ENCODE peak calls at places on chromosomes 16 and 17, in ten cellular contexts. U, H, F, W, E, G, Y, S, D and P are unnamed samples.

GRCh38 chr16:19085679-19086200 is 18.3 kb downstream of the COQ7 start:
- DNase-seq in Y (no peak), F (peak), E (no peak), U (no peak), G (peak), H (no peak), D (peak), W (no peak), S (peak), P (peak)

GRCh38 chr16:4139968-4140367 is 23.7 kb upstream of the ADCY9 start:
- DNase-seq in E (no peak), H (no peak), S (no peak), G (no peak), U (no peak), D (no peak), F (no peak), W (no peak), Y (no peak), P (no peak)

GRCh38 chr16:11670171-11671131 is 2.2 kb downstream of the SNN start:
- DNase-seq in G (no peak), U (peak), Y (no peak), S (no peak), W (no peak), F (no peak), H (peak), E (no peak), D (no peak), P (no peak)

GRCh38 chr16:14244344-14245010 is 173.4 kb downstream of the MRTFB start:
- DNase-seq in G (no peak), U (no peak), Y (no peak), F (no peak), W (no peak), E (no peak), S (peak), H (no peak), D (no peak), P (no peak)

GRCh38 chr17:10754109-10754508 is 24.3 kb upstream of the TMEM220 start:
- DNase-seq in D (peak), G (peak), H (no peak), U (no peak), Y (peak), S (peak), E (no peak), F (no peak), W (peak), P (peak)

GRCh38 chr16:70594569-70594968 is 51.8 kb upstream of the IL34 start:
- DNase-seq in E (no peak), S (peak), D (no peak), W (no peak), Y (no peak), U (no peak), H (no peak), F (peak), G (no peak), P (no peak)

GRCh38 chr17:72193395-72194106 is 72.7 kb downstream of the SOX9 start:
- DNase-seq in F (no peak), E (no peak), G (peak), H (no peak), Y (no peak), D (no peak), U (no peak), W (no peak), S (peak), P (no peak)

GRCh38 chr17:82397449-82398335 is 20.5 kb upstream of the HEXD start:
- DNase-seq in Y (no peak), F (no peak), H (no peak), S (no peak), D (peak), E (no peak), W (no peak), U (no peak), G (no peak), P (no peak)

GRCh38 chr16:12646098-12646489 is 157.6 kb downstream of the CPPED1 start:
- DNase-seq in G (no peak), S (no peak), F (no peak), E (no peak), U (no peak), W (no peak), D (no peak), Y (no peak), H (no peak), P (no peak)

GRCh38 chr17:27631897-27632725 is 1.1 kb downstream of the LGALS9 start:
- DNase-seq in E (no peak), U (no peak), F (no peak), S (no peak), G (no peak), Y (no peak), D (peak), H (peak), W (no peak), P (no peak)

GRCh38 chr17:59706900-59707181 is 389 bp downstream of the PTRH2 start:
- DNase-seq in E (no peak), F (no peak), W (no peak), Y (no peak), G (no peak), D (no peak), S (no peak), U (no peak), H (no peak), P (no peak)

GRCh38 chr17:42387663-42388380 is 420 bp downstream of the STAT3 start:
- DNase-seq in S (no peak), D (peak), Y (no peak), W (peak), E (no peak), U (peak), F (peak), H (no peak), G (no peak), P (peak)

GRCh38 chr16:78932395-78932794 is 668.1 kb downstream of the MAF start:
- DNase-seq in F (no peak), G (no peak), D (no peak), Y (no peak), E (no peak), W (no peak), H (no peak), S (no peak), U (no peak), P (no peak)

GRCh38 chr17:8124350-8125195 is 667 bp upstream of the HES7 start:
- DNase-seq in D (no peak), S (no peak), W (no peak), F (peak), U (no peak), H (no peak), E (no peak), G (no peak), Y (no peak), P (no peak)

GRCh38 chr16:57906385-57907316 is 64.3 kb downstream of the CNGB1 start:
- DNase-seq in G (no peak), U (peak), D (no peak), W (no peak), S (peak), Y (no peak), F (peak), H (peak), E (no peak), P (no peak)

GRCh38 chr16:28977703-28978641 is 3.4 kb downstream of the SPNS1 start:
- DNase-seq in S (no peak), Y (no peak), F (no peak), W (peak), U (no peak), H (no peak), D (no peak), G (no peak), E (no peak), P (peak)

GRCh38 chr16:50742521-50743150 is 750 bp downstream of the CYLD start:
- DNase-seq in S (peak), E (peak), H (peak), F (peak), Y (no peak), W (no peak), G (no peak), D (peak), U (no peak), P (peak)

GRCh38 chr17:82921426-82921825 is 81.6 kb upstream of the ZNF750 start:
- DNase-seq in S (no peak), F (no peak), G (peak), E (no peak), Y (no peak), U (no peak), H (no peak), D (no peak), W (no peak), P (no peak)

GRCh38 chr16:8852534-8852933 is 16.3 kb downstream of the CARHSP1 start:
- DNase-seq in Y (no peak), F (no peak), U (no peak), H (no peak), S (no peak), W (no peak), G (no peak), D (no peak), E (no peak), P (no peak)

GRCh38 chr17:5789443-5789842 is 205.1 kb upstream of the NLRP1 start:
- DNase-seq in E (no peak), F (no peak), U (no peak), H (no peak), S (no peak), D (no peak), G (no peak), Y (no peak), W (no peak), P (no peak)

GRCh38 chr16:65876200-65876498 is 490.3 kb upstream of the CDH5 start:
- DNase-seq in F (no peak), G (no peak), H (no peak), U (no peak), W (no peak), S (no peak), D (no peak), Y (no peak), E (peak), P (no peak)

GRCh38 chr16:89473791-89474414 is 16.5 kb downstream of the ANKRD11 start:
- DNase-seq in U (no peak), G (peak), Y (no peak), E (no peak), F (no peak), D (no peak), S (peak), H (no peak), W (no peak), P (no peak)

GRCh38 chr17:40529991-40530390 is 28.6 kb upstream of the TNS4 start:
- DNase-seq in Y (no peak), H (no peak), E (no peak), D (no peak), F (no peak), S (no peak), U (no peak), G (no peak), W (no peak), P (no peak)

GRCh38 chr17:83036193-83036592 is 43.2 kb upstream of the METRNL start:
- DNase-seq in Y (no peak), H (no peak), D (no peak), E (no peak), S (no peak), F (no peak), W (no peak), G (no peak), U (no peak), P (no peak)

GRCh38 chr17:11944587-11944986 is 52.7 kb downstream of the ZNF18 start:
- DNase-seq in E (no peak), Y (peak), W (no peak), G (no peak), H (no peak), F (no peak), S (peak), D (no peak), U (no peak), P (no peak)

GRCh38 chr17:17915183-17915582 is 57.0 kb downstream of the TOM1L2 start:
- DNase-seq in D (no peak), G (no peak), U (no peak), E (no peak), W (no peak), H (no peak), S (no peak), Y (no peak), F (no peak), P (no peak)

GRCh38 chr17:600576-601301 is 113.9 kb downstream of the VPS53 start:
- DNase-seq in W (no peak), E (no peak), H (no peak), U (no peak), Y (no peak), S (peak), F (peak), G (no peak), D (peak), P (no peak)

GRCh38 chr16:4946917-4947316 is 10.0 kb upstream of the PPL start:
- DNase-seq in U (no peak), G (no peak), Y (no peak), W (no peak), D (no peak), E (no peak), H (no peak), F (no peak), S (no peak), P (no peak)

GRCh38 chr16:74999683-75000480 is 1.1 kb downstream of the ZNRF1 start:
- DNase-seq in F (peak), D (peak), S (peak), W (peak), H (peak), E (no peak), Y (no peak), U (peak), G (no peak), P (peak)

GRCh38 chr16:55559233-55559632 is 7.3 kb upstream of the CAPNS2 start:
- DNase-seq in W (no peak), S (peak), G (no peak), H (no peak), E (no peak), Y (no peak), D (no peak), U (no peak), F (peak), P (no peak)

GRCh38 chr16:85750827-85751641 is at the start of gene C16orf74:
- DNase-seq in E (no peak), F (peak), D (peak), U (peak), W (no peak), S (peak), Y (no peak), G (no peak), H (peak), P (peak)

GRCh38 chr17:57823469-57824401 is 26.1 kb downstream of the MRPS23 start:
- DNase-seq in G (no peak), U (no peak), W (peak), H (no peak), F (no peak), Y (no peak), E (no peak), D (no peak), S (peak), P (no peak)

GRCh38 chr17:63859257-63859656 is 14.2 kb downstream of the CSH2 start:
- DNase-seq in W (no peak), U (no peak), H (no peak), E (no peak), S (no peak), F (no peak), Y (no peak), D (no peak), G (no peak), P (no peak)

GRCh38 chr17:63035271-63035670 is 69.2 kb downstream of the TANC2 start:
- DNase-seq in F (no peak), E (no peak), W (no peak), H (no peak), U (no peak), D (no peak), Y (peak), S (peak), G (peak), P (no peak)

GRCh38 chr17:36004604-36005003 is 3.3 kb upstream of the CCL15 start:
- DNase-seq in F (peak), W (no peak), D (no peak), G (no peak), U (no peak), Y (no peak), E (no peak), H (no peak), S (no peak), P (no peak)

GRCh38 chr17:17532991-17533390 is 36.8 kb upstream of the RASD1 start:
- DNase-seq in W (no peak), H (no peak), E (no peak), G (no peak), D (no peak), S (no peak), U (no peak), F (no peak), Y (no peak), P (no peak)

DNA sequence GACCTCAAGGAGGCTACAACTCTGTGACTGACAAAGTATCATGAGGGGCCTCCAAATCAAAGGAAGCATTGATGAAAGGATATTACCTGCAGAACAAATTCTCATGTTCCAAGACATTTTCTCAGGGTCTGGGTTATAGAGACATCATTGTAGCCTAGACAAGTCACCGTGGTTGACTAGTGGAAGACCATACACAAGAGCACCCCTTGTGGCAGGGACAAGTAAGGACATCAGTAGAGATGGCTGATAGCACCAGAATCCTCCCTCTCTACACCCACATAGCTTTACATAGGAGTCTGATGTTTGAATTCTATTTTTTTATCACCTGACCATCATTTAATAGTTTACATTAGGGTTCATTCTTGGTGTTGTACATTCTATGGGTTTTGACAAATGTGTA is 32.5 kb upstream of the CDH8 start:
- DNase-seq in E (no peak), W (peak), G (no peak), S (no peak), H (no peak), U (no peak), D (no peak), F (no peak), Y (no peak), P (no peak)
- TF ChIP-seq CTCF in E (peak), W (peak), G (peak), S (no peak), H (no peak), U (no peak), D (no peak), F (no peak), Y (peak), P (peak)

GRCh38 chr16:281660-282249 is 1.2 kb upstream of the PDIA2 start:
- DNase-seq in E (no peak), Y (no peak), S (no peak), W (no peak), F (no peak), U (no peak), D (no peak), H (no peak), G (no peak), P (no peak)

GRCh38 chr16:280991-281659 is 734 bp downstream of the ARHGDIG start:
- DNase-seq in S (no peak), F (no peak), H (no peak), G (no peak), U (no peak), Y (no peak), E (no peak), D (no peak), W (no peak), P (no peak)

GRCh38 chr16:280552-280951 is at the start of gene ARHGDIG:
- DNase-seq in F (no peak), Y (no peak), U (no peak), W (no peak), G (no peak), S (no peak), H (no peak), E (no peak), D (no peak), P (no peak)

GRCh38 chr16:282944-283744 is at the start of gene PDIA2:
- DNase-seq in H (no peak), E (no peak), F (no peak), S (no peak), D (no peak), U (no peak), Y (no peak), W (no peak), G (no peak), P (no peak)

DNA sequence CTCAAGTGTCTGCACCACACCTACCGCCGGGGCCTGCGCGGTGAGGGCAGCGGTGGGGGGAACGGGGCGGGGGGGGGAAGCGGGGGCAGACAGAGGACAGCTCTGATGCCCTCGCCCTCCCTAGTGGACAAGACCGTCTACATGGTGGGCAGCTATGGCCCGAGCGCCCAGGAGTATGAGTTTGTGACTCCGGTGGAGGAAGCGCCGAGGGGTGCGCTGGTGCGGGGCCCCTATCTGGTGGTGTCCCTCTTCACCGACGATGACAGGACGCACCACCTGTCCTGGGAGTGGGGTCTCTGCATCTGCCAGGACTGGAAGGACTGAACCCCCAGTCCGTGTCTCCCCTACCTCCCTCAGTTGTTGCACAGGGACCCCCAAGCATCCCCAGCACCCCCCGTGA is 473 bp upstream of the PDIA2 start:
- DNase-seq in W (no peak), D (no peak), Y (no peak), E (no peak), H (no peak), S (no peak), U (no peak), G (no peak), F (no peak), P (no peak)
- TF ChIP-seq CTCF in W (no peak), D (no peak), Y (no peak), E (no peak), H (no peak), S (no peak), U (no peak), G (no peak), F (no peak), P (no peak)

GRCh38 chr17:77722366-77722765 is 236.1 kb upstream of the TNRC6C start:
- DNase-seq in W (no peak), G (no peak), E (no peak), F (no peak), Y (no peak), U (no peak), D (no peak), S (no peak), H (no peak), P (no peak)
- TF ChIP-seq CTCF in W (no peak), G (no peak), E (no peak), F (no peak), Y (no peak), U (no peak), D (no peak), S (no peak), H (no peak), P (no peak)

GRCh38 chr17:38617967-38618760 is 12.4 kb upstream of the SRCIN1 start:
- DNase-seq in F (no peak), U (no peak), D (no peak), W (peak), Y (no peak), G (no peak), S (no peak), E (no peak), H (no peak), P (no peak)
- TF ChIP-seq CTCF in F (no peak), U (no peak), D (no peak), W (no peak), Y (no peak), G (no peak), S (no peak), E (no peak), H (no peak), P (no peak)